ENCODE peak calls at places on chromosomes 4 and X, in nine cellular contexts. Y is prostate gland; S is AG10803; P is neural crest cell; J is fibroblast of lung; V is CD4-positive, alpha-beta T cell; O is cardiac muscle cell; X is heart left ventricle; A is lower leg skin. Q is an unnamed sample.

GRCh38 chr4:82248903-82249632 is 124.7 kb downstream of the HNRNPD start:
- DNase-seq in Y (no peak), S (no peak), P (no peak), J (no peak), V (no peak), O (no peak), X (no peak), A (no peak), Q (no peak)

GRCh38 chrX:69387559-69388487 is 116.3 kb upstream of the NALF2 start:
- DNase-seq in Y (peak; percentile 27), S (peak; percentile 34), P (peak; percentile 78), J (peak; percentile 23), V (peak; percentile 1), O (peak; percentile 60), X (peak; percentile 51), A (peak; percentile 13), Q (peak; percentile 67)

GRCh38 chr4:40576651-40577480 is 52.8 kb downstream of the RBM47 start:
- DNase-seq in Y (peak; percentile 86), S (peak; percentile 74), P (no peak), J (peak; percentile 84), V (no peak), O (peak; percentile 96), X (peak; percentile 83), A (peak; percentile 77), Q (peak; percentile 61)

GRCh38 chr4:77931452-77932135 is 69.0 kb downstream of the MRPL1 start:
- DNase-seq in Y (no peak), S (peak; percentile 55), P (no peak), J (peak; percentile 66), V (no peak), O (peak; percentile 74), X (no peak), A (no peak), Q (no peak)

GRCh38 chrX:155334486-155335316 is at the start of gene CLIC2:
- DNase-seq in Y (no peak), S (peak; percentile 65), P (no peak), J (peak; percentile 84), V (no peak), O (peak; percentile 78), X (peak; percentile 46), A (peak; percentile 32), Q (no peak)

GRCh38 chr4:143232277-143232676 is 47.6 kb downstream of the USP38 start:
- DNase-seq in Y (no peak), S (no peak), P (no peak), J (no peak), V (no peak), O (no peak), X (no peak), A (no peak), Q (no peak)

GRCh38 chr4:138405934-138406567 is 163.9 kb upstream of the SLC7A11 start:
- DNase-seq in Y (no peak), S (peak; percentile 81), P (no peak), J (peak; percentile 68), V (no peak), O (peak; percentile 70), X (no peak), A (no peak), Q (peak; percentile 15)

GRCh38 chr4:173801876-173802713 is 272.1 kb upstream of the HAND2 start:
- DNase-seq in Y (no peak), S (peak; percentile 63), P (no peak), J (peak; percentile 57), V (no peak), O (no peak), X (no peak), A (no peak), Q (no peak)

GRCh38 chr4:19309365-19309764 is 942.3 kb upstream of the SLIT2 start:
- DNase-seq in Y (no peak), S (peak; percentile 76), P (no peak), J (peak; percentile 78), V (no peak), O (peak; percentile 79), X (no peak), A (no peak), Q (no peak)

GRCh38 chr4:125314676-125315570 is at the start of gene FAT4:
- DNase-seq in Y (peak; percentile 87), S (peak; percentile 99), P (peak; percentile 81), J (peak; percentile 99), V (no peak), O (peak; percentile 100), X (peak; percentile 98), A (peak; percentile 89), Q (peak; percentile 75)

GRCh38 chr4:125313989-125314602 is 659 bp upstream of the FAT4 start:
- DNase-seq in Y (no peak), S (no peak), P (no peak), J (no peak), V (no peak), O (no peak), X (no peak), A (no peak), Q (peak; percentile 9)

GRCh38 chr4:125316391-125316780 is 1.6 kb downstream of the FAT4 start:
- DNase-seq in Y (peak; percentile 8), S (peak; percentile 28), P (no peak), J (no peak), V (no peak), O (peak; percentile 41), X (peak; percentile 47), A (peak; percentile 24), Q (peak; percentile 30)

GRCh38 chr4:125316781-125317525 is 2.2 kb downstream of the FAT4 start:
- DNase-seq in Y (no peak), S (peak; percentile 30), P (peak; percentile 31), J (peak; percentile 42), V (no peak), O (peak; percentile 37), X (peak; percentile 53), A (no peak), Q (peak; percentile 23)

DNA sequence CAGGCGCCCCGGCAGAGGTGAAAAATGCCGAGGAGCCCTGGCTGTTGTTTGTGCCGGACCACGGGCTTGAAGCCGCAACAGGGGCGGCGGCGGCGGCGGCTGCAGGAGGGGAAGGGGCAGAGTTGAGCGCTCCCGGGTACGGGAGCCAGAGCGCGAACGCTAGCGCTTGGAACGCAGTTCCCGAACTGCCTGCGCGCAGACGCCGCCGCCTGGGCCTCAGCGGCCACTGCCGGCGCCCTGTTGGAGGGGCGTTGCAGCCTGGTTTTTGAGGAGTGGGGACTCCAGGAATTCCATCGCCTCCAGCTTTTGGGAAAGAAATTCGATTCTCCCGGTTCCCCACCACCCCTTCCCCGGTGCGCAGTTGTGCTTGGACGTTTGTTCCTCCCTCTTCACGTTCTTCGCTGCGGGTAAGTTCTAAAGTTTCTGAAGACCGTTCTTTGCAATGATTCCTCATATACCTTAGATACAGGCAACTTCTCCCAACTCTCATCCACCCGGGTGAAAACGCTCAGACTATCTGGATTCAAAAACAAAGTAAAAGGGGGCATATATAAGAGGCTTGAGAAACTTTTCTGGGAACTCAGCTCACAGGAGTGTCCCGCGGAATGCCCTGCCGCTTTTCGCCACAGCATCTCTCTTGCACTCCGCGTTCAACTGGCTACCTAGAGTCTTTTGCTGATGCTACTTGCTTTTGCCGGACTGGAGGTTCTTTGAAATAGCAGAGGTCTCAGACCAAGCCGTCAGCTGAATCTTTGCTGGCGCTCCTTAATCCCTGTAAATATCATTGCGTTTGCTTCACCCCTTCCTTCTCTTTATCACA is 1.0 kb downstream of the FAT4 start:
- DNase-seq in Y (peak; percentile 12), S (peak; percentile 46), P (peak; percentile 50), J (peak; percentile 61), V (no peak), O (peak; percentile 66), X (peak; percentile 66), A (no peak), Q (peak; percentile 37)
- TF ChIP-seq CTCF in Y (no peak), S (peak; percentile 22), P (peak; percentile 26), J (peak; percentile 11), V (no peak), O (peak; percentile 36), X (no peak), A (no peak), Q (peak; percentile 3)

DNA sequence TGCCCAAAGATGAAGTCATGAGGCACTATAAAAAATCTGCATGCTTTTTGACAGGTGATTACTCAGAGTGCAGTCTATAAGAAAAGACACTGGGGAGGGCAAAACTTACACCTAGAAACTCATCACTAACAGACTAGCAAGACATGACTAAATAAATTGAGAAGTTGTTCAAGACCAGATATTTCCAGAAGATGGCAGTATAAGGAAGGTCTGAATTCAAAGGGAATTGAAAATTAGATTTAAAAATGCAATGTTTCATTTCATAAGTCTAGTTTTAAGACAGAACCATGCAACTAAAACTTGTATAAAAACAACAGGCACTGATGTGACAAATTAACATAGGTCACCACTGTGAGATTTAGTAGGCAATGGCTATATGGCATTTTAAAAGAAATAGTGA is 232.5 kb upstream of the POF1B start:
- DNase-seq in Y (no peak), S (peak; percentile 4), P (no peak), J (peak; percentile 24), V (no peak), O (peak; percentile 5), X (no peak), A (no peak), Q (peak; percentile 7)
- TF ChIP-seq CTCF in Y (no peak), S (peak; percentile 41), P (peak; percentile 63), J (no peak), V (no peak), O (no peak), X (peak; percentile 3), A (no peak), Q (peak; percentile 26)

GRCh38 chr4:139454646-139455045 is 725 bp downstream of the RAB33B start:
- DNase-seq in Y (no peak), S (no peak), P (no peak), J (no peak), V (no peak), O (no peak), X (no peak), A (no peak), Q (no peak)

GRCh38 chr4:139453371-139454110 is 380 bp upstream of the RAB33B start:
- DNase-seq in Y (peak; percentile 97), S (peak; percentile 97), P (peak; percentile 89), J (peak; percentile 98), V (peak; percentile 94), O (peak; percentile 99), X (peak; percentile 99), A (peak; percentile 98), Q (peak; percentile 96)

GRCh38 chr4:139452000-139452399 is 1.9 kb upstream of the RAB33B start:
- DNase-seq in Y (no peak), S (no peak), P (no peak), J (no peak), V (no peak), O (no peak), X (no peak), A (no peak), Q (no peak)

GRCh38 chr4:139454111-139454600 is at the start of gene RAB33B:
- DNase-seq in Y (no peak), S (peak; percentile 89), P (no peak), J (peak; percentile 90), V (no peak), O (peak; percentile 94), X (no peak), A (peak; percentile 93), Q (no peak)

GRCh38 chr4:139453041-139453370 is 915 bp upstream of the RAB33B start:
- DNase-seq in Y (peak; percentile 47), S (no peak), P (no peak), J (no peak), V (peak; percentile 59), O (no peak), X (no peak), A (peak; percentile 61), Q (peak; percentile 71)
- TF ChIP-seq CTCF in Y (peak; percentile 42), S (peak; percentile 45), P (peak; percentile 61), J (peak; percentile 19), V (peak; percentile 57), O (peak; percentile 33), X (no peak), A (no peak), Q (no peak)

DNA sequence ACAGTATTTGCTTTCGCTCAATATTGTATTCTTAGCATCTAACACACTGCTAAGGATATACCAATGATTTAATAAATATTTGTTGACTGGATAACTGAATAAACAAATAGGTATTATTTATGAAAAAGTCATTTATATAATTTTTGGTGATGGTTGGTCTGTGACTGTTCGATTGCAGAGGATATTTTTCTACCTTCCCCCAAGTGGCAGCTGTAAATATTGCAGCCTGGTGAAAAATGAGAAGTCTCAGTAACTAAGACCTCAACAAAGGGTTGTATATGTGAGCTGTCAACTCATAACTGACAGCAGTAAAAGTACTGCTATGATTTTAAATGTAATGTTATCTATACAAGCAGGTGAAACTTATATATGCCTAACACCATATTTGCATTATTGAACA is 36.0 kb downstream of the HTR2C start:
- DNase-seq in Y (no peak), S (peak; percentile 0), P (peak; percentile 9), J (no peak), V (no peak), O (peak; percentile 5), X (no peak), A (no peak), Q (peak; percentile 12)
- TF ChIP-seq CTCF in Y (no peak), S (peak; percentile 53), P (peak; percentile 68), J (peak; percentile 43), V (no peak), O (peak; percentile 48), X (peak; percentile 20), A (no peak), Q (peak; percentile 32)

Q was measured in GM13976.